ENCODE peak calls at places on chromosomes 3 and 15, in five cellular contexts. M is neural progenitor cell, Q is H9, D is GM23248, W is K562. V is an unnamed sample. For H3K4me1, the result is how much of the 10 kb centered on the place peaks cover.

GRCh38 chr3:38397320-38397719 is 50.7 kb downstream of the XYLB start:
- DNase-seq in M (peak), Q (peak), D (peak), W (no peak), V (peak)

GRCh38 chr15:83670628-83671027 is 16.7 kb downstream of the ADAMTSL3 start:
- DNase-seq in M (no peak), Q (no peak), D (no peak), W (no peak), V (no peak)

GRCh38 chr3:126151562-126152302 is 28.7 kb downstream of the ALDH1L1 start:
- DNase-seq in M (no peak), Q (peak), D (no peak), W (no peak), V (no peak)

GRCh38 chr3:153087595-153088566 is 74.1 kb upstream of the RAP2B start:
- DNase-seq in M (no peak), Q (no peak), D (peak), W (no peak), V (no peak)

GRCh38 chr3:32814371-32814770 is 3.4 kb upstream of the TRIM71 start:
- DNase-seq in M (peak), Q (no peak), D (no peak), W (no peak), V (no peak)

GRCh38 chr3:56894912-56895431 is 93.2 kb upstream of the ARHGEF3 start:
- DNase-seq in M (no peak), Q (no peak), D (peak), W (no peak), V (no peak)

GRCh38 chr3:73255609-73256029 is 194.2 kb downstream of the EBLN2 start:
- DNase-seq in M (no peak), Q (no peak), D (peak), W (peak), V (no peak)

GRCh38 chr15:82792068-82792467 is 13.8 kb downstream of the FSD2 start:
- DNase-seq in M (no peak), Q (no peak), D (no peak), W (no peak), V (no peak)

GRCh38 chr3:177529071-177529550 is 331.8 kb upstream of the TBL1XR1 start:
- DNase-seq in M (no peak), Q (no peak), D (no peak), W (no peak), V (no peak)

GRCh38 chr3:77919244-77919643 is 879.3 kb downstream of the ROBO2 start:
- DNase-seq in M (no peak), Q (no peak), D (no peak), W (no peak), V (no peak)

GRCh38 chr15:48643776-48644497 is 1.6 kb downstream of the FBN1 start:
- DNase-seq in M (peak), Q (no peak), D (peak), W (no peak), V (no peak)

GRCh38 chr15:58038426-58039106 is 26.9 kb downstream of the ALDH1A2 start:
- DNase-seq in M (no peak), Q (no peak), D (peak), W (no peak), V (no peak)

GRCh38 chr3:10485380-10485779 is 20.0 kb downstream of the ATP2B2 start:
- DNase-seq in M (no peak), Q (no peak), D (no peak), W (no peak), V (no peak)

GRCh38 chr15:96108405-96108804 is 222.1 kb upstream of the NR2F2 start:
- DNase-seq in M (no peak), Q (no peak), D (no peak), W (no peak), V (no peak)
- H3K4me1 ChIP-seq in M (under half), Q (under half), D (under half), W (under half), V (under half)

DNA sequence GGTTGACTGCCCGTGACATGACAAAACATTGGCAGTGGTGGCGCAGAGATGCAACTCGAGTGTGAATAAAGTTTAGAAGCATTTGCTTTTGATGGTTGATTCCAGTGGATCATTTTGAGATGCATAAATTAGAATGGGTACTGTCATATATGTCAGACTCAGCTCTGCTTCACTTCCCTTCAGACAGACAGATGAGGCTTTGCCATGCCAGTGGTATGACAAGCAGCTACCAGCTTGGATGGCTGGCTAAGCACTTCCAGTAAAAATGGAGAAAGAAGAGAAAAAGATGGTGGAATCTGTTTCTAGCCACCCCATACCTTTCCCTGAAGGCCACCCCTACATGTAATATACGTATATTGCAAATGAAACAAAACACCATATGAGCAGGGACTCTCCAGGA is 13.5 kb upstream of the CLEC3B start:
- DNase-seq in M (no peak), Q (no peak), D (no peak), W (no peak), V (no peak)
- H3K4me2 ChIP-seq in M (no peak), Q (no peak), D (peak), W (no peak), V (no peak)

GRCh38 chr15:93035953-93036810 is 52.8 kb downstream of the RGMA start:
- DNase-seq in M (peak), Q (peak), D (peak), W (peak), V (peak)

GRCh38 chr15:93034512-93034911 is 54.5 kb downstream of the RGMA start:
- DNase-seq in M (no peak), Q (no peak), D (no peak), W (no peak), V (no peak)

GRCh38 chr15:93033434-93034045 is 55.5 kb downstream of the RGMA start:
- DNase-seq in M (no peak), Q (no peak), D (no peak), W (no peak), V (no peak)

GRCh38 chr15:93036922-93037321 is 52.1 kb downstream of the RGMA start:
- DNase-seq in M (no peak), Q (peak), D (no peak), W (no peak), V (no peak)

GRCh38 chr15:93035092-93035915 is 53.7 kb downstream of the RGMA start:
- DNase-seq in M (no peak), Q (no peak), D (no peak), W (no peak), V (no peak)
- H2AFZ ChIP-seq in M (no peak), Q (no peak), D (no peak), W (peak), V (peak)

GRCh38 chr3:13541691-13542090 is 7.2 kb upstream of the FBLN2 start:
- DNase-seq in M (no peak), Q (no peak), D (no peak), W (no peak), V (no peak)

GRCh38 chr3:13539285-13539625 is 9.7 kb upstream of the FBLN2 start:
- DNase-seq in M (no peak), Q (no peak), D (peak), W (no peak), V (no peak)

GRCh38 chr3:13539671-13540070 is 9.3 kb upstream of the FBLN2 start:
- DNase-seq in M (no peak), Q (peak), D (peak), W (peak), V (no peak)

GRCh38 chr3:13542142-13542541 is 6.8 kb upstream of the FBLN2 start:
- DNase-seq in M (no peak), Q (no peak), D (no peak), W (no peak), V (no peak)

DNA sequence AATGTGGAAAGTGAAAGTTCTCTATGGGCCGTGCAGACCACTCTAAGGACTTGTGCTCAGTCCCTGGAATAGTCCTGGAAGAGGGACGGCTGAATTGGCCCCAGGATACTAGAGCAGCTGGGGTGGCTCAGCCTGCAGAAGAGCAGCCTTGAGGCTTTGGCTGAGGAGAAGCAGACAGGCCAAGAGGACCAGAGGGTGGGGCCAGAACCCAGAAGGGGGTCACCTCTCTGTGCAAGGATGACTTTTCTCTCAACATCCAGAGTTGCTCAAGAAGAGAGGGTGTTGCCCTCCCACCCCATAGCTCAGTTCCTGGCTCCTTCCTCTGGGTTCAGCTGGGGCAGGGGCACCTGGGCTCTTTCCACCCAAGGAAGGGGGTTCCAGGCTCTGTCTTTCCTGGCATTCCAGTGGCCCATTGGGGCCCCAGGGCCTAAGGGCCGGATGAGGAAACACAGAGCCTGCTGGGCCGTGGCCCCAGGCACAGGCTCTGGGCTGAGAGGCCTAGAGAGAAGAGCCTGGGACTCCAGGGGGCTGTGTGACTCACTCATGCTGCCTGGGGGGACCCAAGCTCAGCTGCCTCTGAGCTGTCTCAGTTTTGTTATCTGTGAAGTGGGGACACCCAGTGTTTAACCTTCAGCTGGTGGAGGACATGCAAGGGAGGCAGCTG is 8.5 kb upstream of the FBLN2 start:
- DNase-seq in M (no peak), Q (peak), D (no peak), W (no peak), V (no peak)
- H3K4me1 ChIP-seq in M (under half), Q (under half), D (half or more), W (under half), V (under half)

DNA sequence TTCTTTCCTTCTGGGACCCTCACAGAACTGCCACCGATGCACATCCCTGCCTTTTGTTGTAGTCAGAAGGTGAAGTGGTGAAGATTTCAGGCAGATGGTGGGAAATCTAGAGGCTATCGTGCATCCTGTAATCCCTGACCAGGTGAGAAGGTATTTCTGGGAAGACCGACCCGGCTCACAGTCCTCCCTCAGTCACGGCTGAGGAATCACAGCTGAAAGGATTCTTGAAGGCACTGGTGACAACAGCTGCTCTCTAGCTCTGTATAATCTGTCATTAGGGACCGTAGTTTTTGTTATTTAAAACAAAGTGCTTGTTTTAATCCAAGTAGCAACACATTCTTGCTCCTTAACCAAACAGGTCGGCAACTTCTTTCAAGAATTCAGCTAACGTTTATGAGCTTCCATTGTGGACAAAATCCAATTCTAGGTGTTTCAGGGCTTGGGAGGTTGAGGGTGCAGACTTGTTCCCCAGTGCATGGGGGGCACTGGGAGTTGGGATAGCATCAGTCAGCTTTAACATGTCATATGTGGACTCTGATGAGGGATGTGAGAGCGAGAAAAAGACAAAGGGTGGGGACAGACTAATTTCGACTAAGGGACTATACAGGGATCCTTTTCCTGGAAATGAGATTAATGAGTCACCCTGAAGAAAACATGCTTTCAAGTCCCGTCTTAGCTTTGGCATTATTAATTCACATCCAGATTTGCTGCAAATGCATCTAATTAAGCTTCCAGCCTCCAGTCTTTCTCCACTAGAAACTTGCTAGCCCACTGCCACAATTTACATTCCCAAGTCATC is 141.0 kb upstream of the RASGRP1 start:
- DNase-seq in M (peak), Q (no peak), D (peak), W (no peak), V (no peak)
- H3K4me2 ChIP-seq in M (no peak), Q (no peak), D (no peak), W (no peak), V (no peak)

DNA sequence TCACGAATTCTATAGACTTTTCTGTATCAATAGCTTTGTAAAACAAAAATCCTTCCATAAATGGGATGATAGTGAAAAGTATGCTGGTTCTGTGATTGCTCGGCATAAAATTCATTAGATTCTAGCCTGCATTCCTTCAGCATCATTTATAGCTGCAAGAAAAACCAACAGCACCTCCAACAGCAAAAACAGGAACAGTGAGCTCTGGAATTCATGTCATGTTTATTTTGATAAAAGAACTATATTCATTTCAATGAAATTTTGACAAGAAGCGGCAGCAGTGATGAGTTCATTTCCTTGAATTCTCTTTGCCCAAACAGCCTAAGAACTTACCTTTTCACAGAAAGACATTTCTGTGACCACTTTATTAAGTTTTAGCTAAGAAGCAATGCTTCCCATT is 515.2 kb upstream of the CCDC54 start:
- DNase-seq in M (no peak), Q (no peak), D (peak), W (no peak), V (no peak)
- H2AFZ ChIP-seq in M (peak), Q (no peak), D (peak), W (no peak), V (no peak)

GRCh38 chr15:70547846-70548487 is 215.4 kb downstream of the UACA start:
- DNase-seq in M (no peak), Q (no peak), D (no peak), W (no peak), V (no peak)

GRCh38 chr15:70541511-70541910 is 221.8 kb downstream of the UACA start:
- DNase-seq in M (no peak), Q (no peak), D (no peak), W (no peak), V (no peak)

GRCh38 chr15:70539912-70540520 is 223.3 kb downstream of the UACA start:
- DNase-seq in M (no peak), Q (no peak), D (no peak), W (no peak), V (no peak)

GRCh38 chr15:70545526-70545925 is 217.8 kb downstream of the UACA start:
- DNase-seq in M (no peak), Q (no peak), D (no peak), W (no peak), V (no peak)
- H3K4me1 ChIP-seq in M (under half), Q (under half), D (under half), W (under half), V (under half)